ENCODE peak calls at places on chromosomes 11 and 22, in four cellular contexts. U is stimulated activated CD4-positive, alpha-beta T cell treated with anti-CD3 and anti-CD28 coated beads, Interleukin-1b, Interleukin-23, amount 100 ng/mL, for 1 hour; I is GM04504; W is NCI-H1092 treated with DMSO at 0.1 percent for 48 hours. A is an unnamed sample.
A peak's percentile ranks its signal among the peaks of the same experiment; 100 is the strongest.

GRCh38 chr22:23246982-23247766 is 66.9 kb downstream of the BCR start:
- DNase-seq in W (peak; percentile 47), I (no peak), U (no peak), A (no peak)

GRCh38 chr22:48938741-48939140 is 888.9 kb downstream of the BRD1 start:
- DNase-seq in W (no peak), I (no peak), U (no peak), A (no peak)

GRCh38 chr11:121253951-121254350 is 38.6 kb upstream of the SC5D start:
- DNase-seq in I (no peak), W (no peak), U (no peak), A (no peak)

GRCh38 chr11:7020183-7020917 is at the start of the genes NLRP14 and ZNF214:
- DNase-seq in I (peak; percentile 88), W (no peak), U (no peak), A (no peak)

GRCh38 chr11:64832467-64833197 is 11.8 kb downstream of the CDC42BPG start:
- DNase-seq in U (no peak), W (no peak), I (no peak), A (no peak)

GRCh38 chr11:67024410-67024809 is 1.5 kb downstream of the SYT12 start:
- DNase-seq in I (no peak), W (no peak), U (no peak), A (no peak)

GRCh38 chr11:120632579-120632978 is 121.0 kb downstream of the GRIK4 start:
- DNase-seq in U (no peak), I (no peak), W (no peak), A (no peak)

GRCh38 chr11:67285541-67286498 is 3.3 kb upstream of the ANKRD13D start:
- DNase-seq in I (no peak), U (no peak), W (no peak), A (no peak)

GRCh38 chr22:17980638-17981051 is 43.7 kb downstream of the MICAL3 start:
- DNase-seq in U (no peak), I (no peak), W (no peak), A (no peak)

GRCh38 chr11:43969543-43969942 is 27.1 kb downstream of the C11orf96 start:
- DNase-seq in W (peak; percentile 36), I (no peak), U (no peak), A (no peak)

GRCh38 chr11:68326334-68327215 is 14.2 kb downstream of the LRP5 start:
- DNase-seq in I (no peak), W (no peak), U (no peak), A (no peak)

GRCh38 chr22:22397875-22398524 is 110.5 kb downstream of the ZNF280B start:
- DNase-seq in U (no peak), W (no peak), I (no peak), A (no peak)

GRCh38 chr11:122516686-122517085 is 138.8 kb upstream of the UBASH3B start:
- DNase-seq in U (no peak), I (no peak), W (no peak), A (no peak)

GRCh38 chr11:5004429-5005274 is 10.0 kb downstream of the OR51L1 start:
- DNase-seq in U (no peak), I (peak; percentile 26), W (peak; percentile 65), A (no peak)

GRCh38 chr11:33636104-33636503 is 64.5 kb downstream of the C11orf91 start:
- DNase-seq in W (no peak), U (no peak), I (peak; percentile 82), A (no peak)

GRCh38 chr11:118910309-118911112 is 15.2 kb downstream of the BCL9L start:
- DNase-seq in W (no peak), I (peak; percentile 89), U (no peak), A (no peak)

GRCh38 chr11:13169709-13170108 is 107.9 kb upstream of the BMAL1 start:
- DNase-seq in W (no peak), U (no peak), I (peak; percentile 71), A (no peak)

GRCh38 chr22:22662095-22662494 is 17.7 kb downstream of the GGTLC2 start:
- DNase-seq in W (no peak), I (no peak), U (no peak), A (no peak)

GRCh38 chr22:39349506-39349966 is 255 bp upstream of the SYNGR1 start:
- DNase-seq in U (no peak), I (no peak), W (peak; percentile 52), A (no peak)

GRCh38 chr22:29266564-29267461 is 968 bp downstream of the RHBDD3 start:
- DNase-seq in U (no peak), I (no peak), W (no peak), A (no peak)

GRCh38 chr22:29879738-29880137 is 3.2 kb upstream of the MTMR3 start:
- DNase-seq in W (no peak), U (no peak), I (no peak), A (no peak)

GRCh38 chr11:108788565-108789199 is 123.8 kb downstream of the DDX10 start:
- DNase-seq in W (no peak), I (peak; percentile 20), U (no peak), A (no peak)

GRCh38 chr11:93908689-93909088 is 58.3 kb upstream of the VSTM5 start:
- DNase-seq in U (no peak), I (peak; percentile 48), W (no peak), A (no peak)

GRCh38 chr11:84780689-84781293 is 846.4 kb downstream of the DLG2 start:
- DNase-seq in U (no peak), I (peak; percentile 6), W (peak; percentile 53), A (no peak)

GRCh38 chr22:21775061-21775460 is 39.5 kb upstream of the YPEL1 start:
- DNase-seq in W (no peak), U (no peak), I (no peak), A (no peak)

GRCh38 chr11:40403321-40403720 is 1056.1 kb downstream of the LRRC4C start:
- DNase-seq in I (no peak), W (no peak), U (no peak), A (no peak)

GRCh38 chr11:130407978-130408377 is 20.4 kb downstream of the ADAMTS8 start:
- DNase-seq in I (peak; percentile 92), U (no peak), W (no peak), A (no peak)